ENCODE peak calls at places on chromosomes 13 and 19, in eight cellular contexts. One of them, this sample, is unnamed.

GRCh38 chr13:23510979-23511735 is 59.1 kb upstream of the TNFRSF19 start:
- DNase-seq in anterior cingulate cortex: no peak
- DNase-seq in glutamatergic neuron: peak; percentile 46
- DNase-seq in AG08395: peak; percentile 15
- DNase-seq in EL: peak; percentile 40
- DNase-seq in M059J: peak; percentile 70
- DNase-seq in PC-3: peak; percentile 50
- DNase-seq in lower lobe of right lung: no peak
- DNase-seq in this sample: no peak

GRCh38 chr13:107941345-107942029 is 273.8 kb downstream of the LIG4 start:
- DNase-seq in anterior cingulate cortex: no peak
- DNase-seq in glutamatergic neuron: no peak
- DNase-seq in AG08395: no peak
- DNase-seq in EL: no peak
- DNase-seq in M059J: no peak
- DNase-seq in PC-3: peak; percentile 46
- DNase-seq in lower lobe of right lung: no peak
- DNase-seq in this sample: no peak

GRCh38 chr19:5369962-5370367 is 29.4 kb upstream of the PTPRS start:
- DNase-seq in anterior cingulate cortex: no peak
- DNase-seq in glutamatergic neuron: peak; percentile 90
- DNase-seq in AG08395: peak; percentile 40
- DNase-seq in EL: peak; percentile 44
- DNase-seq in M059J: peak; percentile 33
- DNase-seq in PC-3: peak; percentile 65
- DNase-seq in lower lobe of right lung: peak; percentile 50
- DNase-seq in this sample: peak; percentile 26

GRCh38 chr19:43224855-43225253 is 19.4 kb upstream of the PSG4 start:
- DNase-seq in anterior cingulate cortex: no peak
- DNase-seq in glutamatergic neuron: no peak
- DNase-seq in AG08395: no peak
- DNase-seq in EL: peak; percentile 21
- DNase-seq in M059J: peak; percentile 75
- DNase-seq in PC-3: no peak
- DNase-seq in lower lobe of right lung: no peak
- DNase-seq in this sample: no peak

GRCh38 chr13:46119883-46120614 is 15.2 kb upstream of the CPB2 start:
- DNase-seq in anterior cingulate cortex: no peak
- DNase-seq in glutamatergic neuron: no peak
- DNase-seq in AG08395: no peak
- DNase-seq in EL: peak; percentile 56
- DNase-seq in M059J: peak; percentile 79
- DNase-seq in PC-3: peak; percentile 56
- DNase-seq in lower lobe of right lung: no peak
- DNase-seq in this sample: no peak

GRCh38 chr19:16886305-16886880 is 2.4 kb upstream of the F2RL3 start:
- DNase-seq in anterior cingulate cortex: no peak
- DNase-seq in glutamatergic neuron: no peak
- DNase-seq in AG08395: peak; percentile 71
- DNase-seq in EL: peak; percentile 57
- DNase-seq in M059J: peak; percentile 61
- DNase-seq in PC-3: peak; percentile 54
- DNase-seq in lower lobe of right lung: peak; percentile 84
- DNase-seq in this sample: no peak

GRCh38 chr13:60090579-60090978 is 73.1 kb downstream of the DIAPH3 start:
- DNase-seq in anterior cingulate cortex: no peak
- DNase-seq in glutamatergic neuron: no peak
- DNase-seq in AG08395: peak; percentile 41
- DNase-seq in EL: peak; percentile 16
- DNase-seq in M059J: no peak
- DNase-seq in PC-3: no peak
- DNase-seq in lower lobe of right lung: no peak
- DNase-seq in this sample: no peak

GRCh38 chr19:3094638-3095374 is 644 bp downstream of the GNA11 start:
- DNase-seq in anterior cingulate cortex: no peak
- DNase-seq in glutamatergic neuron: no peak
- DNase-seq in AG08395: no peak
- DNase-seq in EL: no peak
- DNase-seq in M059J: peak; percentile 40
- DNase-seq in PC-3: no peak
- DNase-seq in lower lobe of right lung: no peak
- DNase-seq in this sample: peak; percentile 27

GRCh38 chr13:51538626-51539179 is 45.6 kb upstream of the WDFY2 start:
- DNase-seq in anterior cingulate cortex: no peak
- DNase-seq in glutamatergic neuron: no peak
- DNase-seq in AG08395: no peak
- DNase-seq in EL: no peak
- DNase-seq in M059J: no peak
- DNase-seq in PC-3: no peak
- DNase-seq in lower lobe of right lung: no peak
- DNase-seq in this sample: no peak

GRCh38 chr19:32773126-32773525 is 53.6 kb downstream of the TDRD12 start:
- DNase-seq in anterior cingulate cortex: no peak
- DNase-seq in glutamatergic neuron: no peak
- DNase-seq in AG08395: no peak
- DNase-seq in EL: peak; percentile 15
- DNase-seq in M059J: no peak
- DNase-seq in PC-3: no peak
- DNase-seq in lower lobe of right lung: no peak
- DNase-seq in this sample: no peak